ENCODE peak calls at places on chromosomes 16 and 17, in five cellular contexts. One of them, this sample, is unnamed.

GRCh38 chr16:86809458-86809955 is 231.2 kb downstream of the FOXL1 start:
- DNase-seq in HepG2: no peak
- DNase-seq in HCT116: no peak
- DNase-seq in K562: no peak
- DNase-seq in GM12878: no peak
- DNase-seq in this sample: no peak

GRCh38 chr16:66188786-66189725 is 177.4 kb upstream of the CDH5 start:
- DNase-seq in HepG2: no peak
- DNase-seq in HCT116: no peak
- DNase-seq in K562: no peak
- DNase-seq in GM12878: no peak
- DNase-seq in this sample: no peak

GRCh38 chr16:12646490-12647274 is 157.0 kb downstream of the CPPED1 start:
- DNase-seq in HepG2: peak; percentile 47
- DNase-seq in HCT116: no peak
- DNase-seq in K562: no peak
- DNase-seq in GM12878: peak; percentile 70
- DNase-seq in this sample: no peak

GRCh38 chr16:65124596-65124995 is 2.7 kb upstream of the CDH11 start:
- DNase-seq in HepG2: no peak
- DNase-seq in HCT116: no peak
- DNase-seq in K562: no peak
- DNase-seq in GM12878: no peak
- DNase-seq in this sample: no peak

GRCh38 chr16:9463461-9463860 is 372.0 kb downstream of the HAPSTR1 start:
- DNase-seq in HepG2: no peak
- DNase-seq in HCT116: no peak
- DNase-seq in K562: no peak
- DNase-seq in GM12878: no peak
- DNase-seq in this sample: no peak

GRCh38 chr17:50547736-50548083 is 736 bp downstream of the SPATA20 start:
- DNase-seq in HepG2: no peak
- DNase-seq in HCT116: no peak
- DNase-seq in K562: no peak
- DNase-seq in GM12878: no peak
- DNase-seq in this sample: no peak

GRCh38 chr16:81026429-81026828 is 9.2 kb upstream of the ATMIN start:
- DNase-seq in HepG2: no peak
- DNase-seq in HCT116: no peak
- DNase-seq in K562: no peak
- DNase-seq in GM12878: no peak
- DNase-seq in this sample: no peak

GRCh38 chr16:4976079-4976478 is 17.9 kb downstream of the SEC14L5 start:
- DNase-seq in HepG2: no peak
- DNase-seq in HCT116: no peak
- DNase-seq in K562: no peak
- DNase-seq in GM12878: peak; percentile 57
- DNase-seq in this sample: no peak

GRCh38 chr17:5282639-5283217 is 644 bp downstream of the RABEP1 start:
- DNase-seq in HepG2: no peak
- DNase-seq in HCT116: no peak
- DNase-seq in K562: no peak
- DNase-seq in GM12878: no peak
- DNase-seq in this sample: no peak

GRCh38 chr17:62781826-62782225 is 26.3 kb downstream of the MARCHF10 start:
- DNase-seq in HepG2: peak; percentile 20
- DNase-seq in HCT116: no peak
- DNase-seq in K562: no peak
- DNase-seq in GM12878: no peak
- DNase-seq in this sample: no peak

GRCh38 chr16:16071631-16072244 is 122.3 kb downstream of the ABCC1 start:
- DNase-seq in HepG2: peak; percentile 67
- DNase-seq in HCT116: no peak
- DNase-seq in K562: no peak
- DNase-seq in GM12878: no peak
- DNase-seq in this sample: no peak

GRCh38 chr17:5555254-5555653 is 29.1 kb downstream of the NLRP1 start:
- DNase-seq in HepG2: no peak
- DNase-seq in HCT116: no peak
- DNase-seq in K562: no peak
- DNase-seq in GM12878: no peak
- DNase-seq in this sample: no peak

GRCh38 chr17:76956846-76957540 is 88.8 kb downstream of the MGAT5B start:
- DNase-seq in HepG2: no peak
- DNase-seq in HCT116: no peak
- DNase-seq in K562: no peak
- DNase-seq in GM12878: no peak
- DNase-seq in this sample: no peak

GRCh38 chr17:76957600-76958464 is 89.6 kb downstream of the MGAT5B start:
- DNase-seq in HepG2: no peak
- DNase-seq in HCT116: no peak
- DNase-seq in K562: no peak
- DNase-seq in GM12878: no peak
- DNase-seq in this sample: no peak

GRCh38 chr17:76955191-76955590 is 87.0 kb downstream of the MGAT5B start:
- DNase-seq in HepG2: no peak
- DNase-seq in HCT116: no peak
- DNase-seq in K562: no peak
- DNase-seq in GM12878: no peak
- DNase-seq in this sample: no peak

GRCh38 chr17:76961869-76962268 is 93.7 kb downstream of the MGAT5B start:
- DNase-seq in HepG2: no peak
- DNase-seq in HCT116: no peak
- DNase-seq in K562: no peak
- DNase-seq in GM12878: no peak
- DNase-seq in this sample: no peak

GRCh38 chr17:76958974-76959373 is 90.8 kb downstream of the MGAT5B start:
- DNase-seq in HepG2: no peak
- DNase-seq in HCT116: no peak
- DNase-seq in K562: no peak
- DNase-seq in GM12878: no peak
- DNase-seq in this sample: no peak
- TF ChIP-seq JUND in HepG2: no peak
- TF ChIP-seq JUND in HCT116: no peak
- TF ChIP-seq JUND in K562: no peak
- TF ChIP-seq JUND in GM12878: no peak
- TF ChIP-seq JUND in this sample: no peak

DNA sequence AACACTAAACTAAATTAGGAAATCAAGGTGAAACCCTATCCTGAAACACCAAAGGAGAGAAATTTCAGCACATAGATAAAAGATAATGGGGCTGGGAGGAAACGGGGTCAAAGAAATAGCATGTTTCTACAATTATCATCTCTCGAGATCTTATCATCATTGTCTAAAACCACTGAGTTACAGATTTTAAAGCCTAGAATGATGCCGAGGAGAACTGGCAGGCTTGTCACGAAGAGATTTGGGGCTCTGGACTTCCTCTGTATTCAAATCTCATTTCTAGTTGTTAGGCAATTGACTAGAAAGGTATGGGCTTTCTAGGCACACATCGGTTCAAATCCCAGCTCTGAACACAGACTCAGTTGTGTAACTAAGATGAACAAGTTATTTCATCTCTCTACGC is 9.3 kb downstream of the PDZD9 start:
- DNase-seq in HepG2: no peak
- DNase-seq in HCT116: no peak
- DNase-seq in K562: no peak
- DNase-seq in GM12878: no peak
- DNase-seq in this sample: no peak
- TF ChIP-seq JUND in HepG2: no peak
- TF ChIP-seq JUND in HCT116: no peak
- TF ChIP-seq JUND in K562: no peak
- TF ChIP-seq JUND in GM12878: no peak
- TF ChIP-seq JUND in this sample: no peak

GRCh38 chr17:647340-648197 is 67.1 kb downstream of the VPS53 start:
- DNase-seq in HepG2: no peak
- DNase-seq in HCT116: no peak
- DNase-seq in K562: no peak
- DNase-seq in GM12878: no peak
- DNase-seq in this sample: no peak

GRCh38 chr17:655618-656017 is 59.0 kb downstream of the VPS53 start:
- DNase-seq in HepG2: no peak
- DNase-seq in HCT116: no peak
- DNase-seq in K562: no peak
- DNase-seq in GM12878: no peak
- DNase-seq in this sample: no peak

GRCh38 chr17:653724-654123 is 60.9 kb downstream of the VPS53 start:
- DNase-seq in HepG2: no peak
- DNase-seq in HCT116: no peak
- DNase-seq in K562: no peak
- DNase-seq in GM12878: no peak
- DNase-seq in this sample: no peak

GRCh38 chr17:651596-651995 is 63.0 kb downstream of the VPS53 start:
- DNase-seq in HepG2: no peak
- DNase-seq in HCT116: no peak
- DNase-seq in K562: no peak
- DNase-seq in GM12878: no peak
- DNase-seq in this sample: no peak

GRCh38 chr17:652310-652709 is 62.3 kb downstream of the VPS53 start:
- DNase-seq in HepG2: no peak
- DNase-seq in HCT116: no peak
- DNase-seq in K562: no peak
- DNase-seq in GM12878: no peak
- DNase-seq in this sample: no peak
- TF ChIP-seq JUND in HepG2: no peak
- TF ChIP-seq JUND in HCT116: no peak
- TF ChIP-seq JUND in K562: no peak
- TF ChIP-seq JUND in GM12878: no peak
- TF ChIP-seq JUND in this sample: no peak

GRCh38 chr17:82382933-82383255 is 11.3 kb downstream of the UTS2R start:
- DNase-seq in HepG2: no peak
- DNase-seq in HCT116: no peak
- DNase-seq in K562: no peak
- DNase-seq in GM12878: no peak
- DNase-seq in this sample: no peak

GRCh38 chr17:82385559-82386255 is 14.1 kb downstream of the UTS2R start:
- DNase-seq in HepG2: no peak
- DNase-seq in HCT116: no peak
- DNase-seq in K562: no peak
- DNase-seq in GM12878: no peak
- DNase-seq in this sample: no peak

GRCh38 chr17:82384730-82385429 is 13.3 kb downstream of the UTS2R start:
- DNase-seq in HepG2: peak; percentile 74
- DNase-seq in HCT116: no peak
- DNase-seq in K562: no peak
- DNase-seq in GM12878: no peak
- DNase-seq in this sample: peak; percentile 97

GRCh38 chr17:82383411-82383810 is 11.8 kb downstream of the UTS2R start:
- DNase-seq in HepG2: no peak
- DNase-seq in HCT116: no peak
- DNase-seq in K562: no peak
- DNase-seq in GM12878: no peak
- DNase-seq in this sample: no peak

GRCh38 chr17:82384051-82384729 is 12.6 kb downstream of the UTS2R start:
- DNase-seq in HepG2: peak; percentile 29
- DNase-seq in HCT116: no peak
- DNase-seq in K562: no peak
- DNase-seq in GM12878: no peak
- DNase-seq in this sample: no peak
- TF ChIP-seq JUND in HepG2: no peak
- TF ChIP-seq JUND in HCT116: no peak
- TF ChIP-seq JUND in K562: no peak
- TF ChIP-seq JUND in GM12878: no peak
- TF ChIP-seq JUND in this sample: no peak

GRCh38 chr17:8160741-8161221 is 2.0 kb downstream of the VAMP2 start:
- DNase-seq in HepG2: no peak
- DNase-seq in HCT116: no peak
- DNase-seq in K562: no peak
- DNase-seq in GM12878: no peak
- DNase-seq in this sample: no peak
- TF ChIP-seq JUND in HepG2: no peak
- TF ChIP-seq JUND in HCT116: no peak
- TF ChIP-seq JUND in K562: no peak
- TF ChIP-seq JUND in GM12878: no peak
- TF ChIP-seq JUND in this sample: no peak

DNA sequence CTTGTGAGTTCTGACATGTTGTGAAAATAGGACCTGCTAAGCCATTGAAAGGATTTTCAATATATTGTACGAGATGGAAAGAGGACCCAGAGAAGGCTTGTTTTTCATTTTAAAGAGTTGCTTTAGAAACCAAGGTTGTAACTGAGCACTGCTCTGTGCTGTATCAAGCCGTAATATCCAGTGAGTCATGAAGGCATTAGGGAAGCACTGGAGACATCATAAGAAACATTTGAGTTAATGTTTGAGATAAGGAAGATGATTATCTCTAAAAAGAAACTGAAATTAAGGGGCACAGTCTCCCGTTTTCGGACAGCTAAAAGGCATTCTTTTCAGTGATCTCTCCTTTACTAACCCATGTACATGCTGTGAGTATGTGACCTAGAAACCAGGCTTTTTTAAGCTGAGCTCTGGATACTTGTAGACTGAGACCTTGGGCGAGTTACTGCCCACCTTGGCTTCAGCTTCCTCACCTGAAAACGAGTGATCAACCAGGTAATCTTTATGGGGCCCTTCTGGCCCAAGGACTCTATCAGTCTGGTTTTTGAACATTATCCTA is 149.2 kb upstream of the TBX2 start:
- DNase-seq in HepG2: no peak
- DNase-seq in HCT116: no peak
- DNase-seq in K562: no peak
- DNase-seq in GM12878: no peak
- DNase-seq in this sample: no peak
- TF ChIP-seq JUND in HepG2: no peak
- TF ChIP-seq JUND in HCT116: no peak
- TF ChIP-seq JUND in K562: no peak
- TF ChIP-seq JUND in GM12878: no peak
- TF ChIP-seq JUND in this sample: no peak

GRCh38 chr17:34116306-34116705 is 138.8 kb upstream of the CCL2 start:
- DNase-seq in HepG2: no peak
- DNase-seq in HCT116: no peak
- DNase-seq in K562: no peak
- DNase-seq in GM12878: no peak
- DNase-seq in this sample: no peak
- TF ChIP-seq JUND in HepG2: no peak
- TF ChIP-seq JUND in HCT116: no peak
- TF ChIP-seq JUND in K562: no peak
- TF ChIP-seq JUND in GM12878: no peak
- TF ChIP-seq JUND in this sample: no peak